ENCODE peak calls at places on chromosomes 3 and 15, in ten cellular contexts. One of them, this sample, is unnamed.

GRCh38 chr15:72354496-72354895 is 21.3 kb downstream of the HEXA start:
- DNase-seq in neural progenitor cell: no peak
- DNase-seq in pancreas: no peak
- DNase-seq in H1: no peak
- DNase-seq in spleen: no peak
- DNase-seq in GM06990: no peak
- DNase-seq in HCT116: no peak
- DNase-seq in body of pancreas: no peak
- DNase-seq in bronchial epithelial cell: no peak
- DNase-seq in Calu3: no peak
- DNase-seq in this sample: no peak

GRCh38 chr15:81825136-81825535 is 220.7 kb downstream of the MEX3B start:
- DNase-seq in spleen: no peak
- DNase-seq in bronchial epithelial cell: no peak
- DNase-seq in Calu3: no peak
- DNase-seq in HCT116: no peak
- DNase-seq in pancreas: no peak
- DNase-seq in H1: no peak
- DNase-seq in body of pancreas: no peak
- DNase-seq in neural progenitor cell: no peak
- DNase-seq in GM06990: no peak
- DNase-seq in this sample: no peak

GRCh38 chr3:46913644-46914043 is 36.1 kb downstream of the PTH1R start:
- DNase-seq in bronchial epithelial cell: peak; percentile 88
- DNase-seq in body of pancreas: peak; percentile 44
- DNase-seq in spleen: peak; percentile 55
- DNase-seq in Calu3: no peak
- DNase-seq in GM06990: no peak
- DNase-seq in neural progenitor cell: no peak
- DNase-seq in H1: no peak
- DNase-seq in pancreas: no peak
- DNase-seq in HCT116: no peak
- DNase-seq in this sample: no peak

GRCh38 chr3:187334904-187335303 is 33.3 kb upstream of the RTP4 start:
- DNase-seq in H1: no peak
- DNase-seq in pancreas: no peak
- DNase-seq in HCT116: no peak
- DNase-seq in GM06990: no peak
- DNase-seq in Calu3: no peak
- DNase-seq in body of pancreas: no peak
- DNase-seq in spleen: no peak
- DNase-seq in neural progenitor cell: no peak
- DNase-seq in bronchial epithelial cell: no peak
- DNase-seq in this sample: no peak

GRCh38 chr15:46409879-46410278 is 775.0 kb downstream of the SQOR start:
- DNase-seq in GM06990: no peak
- DNase-seq in pancreas: no peak
- DNase-seq in neural progenitor cell: no peak
- DNase-seq in H1: no peak
- DNase-seq in body of pancreas: no peak
- DNase-seq in spleen: no peak
- DNase-seq in Calu3: no peak
- DNase-seq in HCT116: no peak
- DNase-seq in bronchial epithelial cell: no peak
- DNase-seq in this sample: no peak

GRCh38 chr15:78340243-78341056 is at the start of gene CRABP1:
- DNase-seq in H1: no peak
- DNase-seq in pancreas: no peak
- DNase-seq in spleen: peak; percentile 45
- DNase-seq in GM06990: no peak
- DNase-seq in neural progenitor cell: peak; percentile 86
- DNase-seq in HCT116: no peak
- DNase-seq in Calu3: peak; percentile 43
- DNase-seq in body of pancreas: no peak
- DNase-seq in bronchial epithelial cell: no peak
- DNase-seq in this sample: no peak

GRCh38 chr3:117692416-117692995 is 982.9 kb downstream of the TUSC7 start:
- DNase-seq in H1: no peak
- DNase-seq in Calu3: no peak
- DNase-seq in spleen: no peak
- DNase-seq in body of pancreas: no peak
- DNase-seq in neural progenitor cell: no peak
- DNase-seq in bronchial epithelial cell: peak; percentile 72
- DNase-seq in GM06990: no peak
- DNase-seq in pancreas: no peak
- DNase-seq in HCT116: no peak
- DNase-seq in this sample: no peak

GRCh38 chr3:16536996-16537395 is 23.5 kb upstream of the RFTN1 start:
- DNase-seq in pancreas: no peak
- DNase-seq in spleen: no peak
- DNase-seq in Calu3: no peak
- DNase-seq in HCT116: no peak
- DNase-seq in H1: no peak
- DNase-seq in bronchial epithelial cell: no peak
- DNase-seq in GM06990: no peak
- DNase-seq in neural progenitor cell: no peak
- DNase-seq in body of pancreas: no peak
- DNase-seq in this sample: no peak

GRCh38 chr3:108130705-108131104 is 39.9 kb upstream of the CD47 start:
- DNase-seq in GM06990: no peak
- DNase-seq in HCT116: no peak
- DNase-seq in H1: no peak
- DNase-seq in Calu3: no peak
- DNase-seq in bronchial epithelial cell: peak; percentile 93
- DNase-seq in spleen: no peak
- DNase-seq in neural progenitor cell: no peak
- DNase-seq in body of pancreas: no peak
- DNase-seq in pancreas: no peak
- DNase-seq in this sample: no peak

GRCh38 chr15:23072633-23073032 is 33.3 kb upstream of the TUBGCP5 start:
- DNase-seq in spleen: no peak
- DNase-seq in pancreas: no peak
- DNase-seq in H1: no peak
- DNase-seq in body of pancreas: no peak
- DNase-seq in bronchial epithelial cell: no peak
- DNase-seq in HCT116: no peak
- DNase-seq in Calu3: no peak
- DNase-seq in neural progenitor cell: no peak
- DNase-seq in GM06990: no peak
- DNase-seq in this sample: no peak

GRCh38 chr15:88655780-88656488 is 17.1 kb downstream of the ISG20 start:
- DNase-seq in neural progenitor cell: no peak
- DNase-seq in bronchial epithelial cell: no peak
- DNase-seq in GM06990: no peak
- DNase-seq in body of pancreas: no peak
- DNase-seq in H1: no peak
- DNase-seq in spleen: peak; percentile 68
- DNase-seq in Calu3: no peak
- DNase-seq in HCT116: no peak
- DNase-seq in pancreas: no peak
- DNase-seq in this sample: no peak
- TF ChIP-seq CTCF in neural progenitor cell: no peak
- TF ChIP-seq CTCF in bronchial epithelial cell: no peak
- TF ChIP-seq CTCF in GM06990: no peak
- TF ChIP-seq CTCF in body of pancreas: no peak
- TF ChIP-seq CTCF in H1: no peak
- TF ChIP-seq CTCF in spleen: no peak
- TF ChIP-seq CTCF in Calu3: no peak
- TF ChIP-seq CTCF in HCT116: no peak
- TF ChIP-seq CTCF in pancreas: no peak
- TF ChIP-seq CTCF in this sample: no peak

GRCh38 chr3:97823081-97823480 is 1.3 kb downstream of the CRYBG3 start:
- DNase-seq in HCT116: no peak
- DNase-seq in Calu3: no peak
- DNase-seq in body of pancreas: no peak
- DNase-seq in H1: no peak
- DNase-seq in bronchial epithelial cell: no peak
- DNase-seq in neural progenitor cell: no peak
- DNase-seq in spleen: no peak
- DNase-seq in GM06990: no peak
- DNase-seq in pancreas: no peak
- DNase-seq in this sample: no peak

GRCh38 chr3:97820780-97821179 is 1.0 kb upstream of the CRYBG3 start:
- DNase-seq in Calu3: no peak
- DNase-seq in spleen: no peak
- DNase-seq in H1: no peak
- DNase-seq in GM06990: no peak
- DNase-seq in HCT116: no peak
- DNase-seq in bronchial epithelial cell: no peak
- DNase-seq in neural progenitor cell: no peak
- DNase-seq in body of pancreas: no peak
- DNase-seq in pancreas: no peak
- DNase-seq in this sample: no peak

GRCh38 chr3:97823503-97824004 is 1.7 kb downstream of the CRYBG3 start:
- DNase-seq in GM06990: no peak
- DNase-seq in neural progenitor cell: no peak
- DNase-seq in HCT116: no peak
- DNase-seq in Calu3: no peak
- DNase-seq in bronchial epithelial cell: no peak
- DNase-seq in pancreas: no peak
- DNase-seq in body of pancreas: peak; percentile 26
- DNase-seq in H1: no peak
- DNase-seq in spleen: no peak
- DNase-seq in this sample: no peak

GRCh38 chr3:97821413-97821809 is 400 bp upstream of the CRYBG3 start:
- DNase-seq in spleen: peak; percentile 90
- DNase-seq in Calu3: peak; percentile 46
- DNase-seq in body of pancreas: peak; percentile 62
- DNase-seq in H1: no peak
- DNase-seq in GM06990: no peak
- DNase-seq in pancreas: peak; percentile 51
- DNase-seq in bronchial epithelial cell: peak; percentile 46
- DNase-seq in neural progenitor cell: no peak
- DNase-seq in HCT116: no peak
- DNase-seq in this sample: no peak

GRCh38 chr3:97821810-97822775 is at the start of gene CRYBG3:
- DNase-seq in pancreas: peak; percentile 85
- DNase-seq in GM06990: peak; percentile 89
- DNase-seq in neural progenitor cell: peak; percentile 91
- DNase-seq in Calu3: peak; percentile 85
- DNase-seq in body of pancreas: peak; percentile 86
- DNase-seq in bronchial epithelial cell: peak; percentile 64
- DNase-seq in H1: no peak
- DNase-seq in spleen: peak; percentile 97
- DNase-seq in HCT116: peak; percentile 35
- DNase-seq in this sample: peak; percentile 24
- TF ChIP-seq CTCF in pancreas: no peak
- TF ChIP-seq CTCF in GM06990: peak; percentile 33
- TF ChIP-seq CTCF in neural progenitor cell: peak; percentile 52
- TF ChIP-seq CTCF in Calu3: peak; percentile 12
- TF ChIP-seq CTCF in body of pancreas: peak; percentile 26
- TF ChIP-seq CTCF in bronchial epithelial cell: peak; percentile 49
- TF ChIP-seq CTCF in H1: peak; percentile 19
- TF ChIP-seq CTCF in spleen: peak; percentile 21
- TF ChIP-seq CTCF in HCT116: peak; percentile 24
- TF ChIP-seq CTCF in this sample: no peak

GRCh38 chr3:148202386-148202785 is 495.3 kb upstream of the AGTR1 start:
- DNase-seq in HCT116: no peak
- DNase-seq in Calu3: no peak
- DNase-seq in H1: no peak
- DNase-seq in spleen: no peak
- DNase-seq in pancreas: no peak
- DNase-seq in neural progenitor cell: peak; percentile 45
- DNase-seq in bronchial epithelial cell: no peak
- DNase-seq in GM06990: no peak
- DNase-seq in body of pancreas: no peak
- DNase-seq in this sample: no peak
- TF ChIP-seq CTCF in HCT116: no peak
- TF ChIP-seq CTCF in Calu3: no peak
- TF ChIP-seq CTCF in H1: peak; percentile 64
- TF ChIP-seq CTCF in spleen: no peak
- TF ChIP-seq CTCF in pancreas: no peak
- TF ChIP-seq CTCF in neural progenitor cell: peak; percentile 66
- TF ChIP-seq CTCF in bronchial epithelial cell: no peak
- TF ChIP-seq CTCF in GM06990: peak; percentile 29
- TF ChIP-seq CTCF in body of pancreas: no peak
- TF ChIP-seq CTCF in this sample: peak; percentile 24

GRCh38 chr3:9947025-9947995 is 4.9 kb downstream of the PRRT3 start:
- DNase-seq in bronchial epithelial cell: peak; percentile 51
- DNase-seq in HCT116: peak; percentile 74
- DNase-seq in GM06990: no peak
- DNase-seq in spleen: peak; percentile 84
- DNase-seq in Calu3: peak; percentile 89
- DNase-seq in neural progenitor cell: peak; percentile 85
- DNase-seq in pancreas: peak; percentile 88
- DNase-seq in H1: no peak
- DNase-seq in body of pancreas: peak; percentile 88
- DNase-seq in this sample: peak; percentile 47
- TF ChIP-seq CTCF in bronchial epithelial cell: peak; percentile 84
- TF ChIP-seq CTCF in HCT116: peak; percentile 56
- TF ChIP-seq CTCF in GM06990: no peak
- TF ChIP-seq CTCF in spleen: peak; percentile 34
- TF ChIP-seq CTCF in Calu3: peak; percentile 22
- TF ChIP-seq CTCF in neural progenitor cell: peak; percentile 55
- TF ChIP-seq CTCF in pancreas: peak; percentile 45
- TF ChIP-seq CTCF in H1: peak; percentile 75
- TF ChIP-seq CTCF in body of pancreas: peak; percentile 78
- TF ChIP-seq CTCF in this sample: peak; percentile 52

DNA sequence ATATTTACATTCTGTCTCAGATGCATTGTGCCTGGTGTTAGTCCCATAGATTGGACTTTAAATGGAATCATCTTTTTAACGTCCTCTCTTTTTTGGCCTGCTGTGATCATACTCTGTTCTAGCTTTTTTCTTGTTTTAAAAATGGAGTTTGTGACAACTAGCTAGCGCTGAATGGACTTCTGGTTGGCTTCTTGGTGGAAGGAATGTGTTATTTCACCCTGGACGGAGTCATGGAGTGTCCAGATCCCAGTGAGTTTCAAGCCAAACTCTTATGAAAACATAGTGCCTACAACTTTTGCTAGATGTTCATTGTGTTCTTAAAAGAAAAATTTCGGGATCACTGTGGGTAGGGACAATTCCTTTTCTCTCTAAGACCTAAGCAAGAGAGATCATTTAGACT is 192.6 kb downstream of the TCF12 start:
- DNase-seq in Calu3: no peak
- DNase-seq in GM06990: no peak
- DNase-seq in H1: no peak
- DNase-seq in bronchial epithelial cell: no peak
- DNase-seq in spleen: no peak
- DNase-seq in body of pancreas: no peak
- DNase-seq in pancreas: no peak
- DNase-seq in neural progenitor cell: peak; percentile 19
- DNase-seq in HCT116: no peak
- DNase-seq in this sample: no peak
- TF ChIP-seq CTCF in Calu3: no peak
- TF ChIP-seq CTCF in GM06990: no peak
- TF ChIP-seq CTCF in H1: no peak
- TF ChIP-seq CTCF in bronchial epithelial cell: no peak
- TF ChIP-seq CTCF in spleen: no peak
- TF ChIP-seq CTCF in body of pancreas: no peak
- TF ChIP-seq CTCF in pancreas: no peak
- TF ChIP-seq CTCF in neural progenitor cell: peak; percentile 31
- TF ChIP-seq CTCF in HCT116: peak; percentile 40
- TF ChIP-seq CTCF in this sample: no peak

DNA sequence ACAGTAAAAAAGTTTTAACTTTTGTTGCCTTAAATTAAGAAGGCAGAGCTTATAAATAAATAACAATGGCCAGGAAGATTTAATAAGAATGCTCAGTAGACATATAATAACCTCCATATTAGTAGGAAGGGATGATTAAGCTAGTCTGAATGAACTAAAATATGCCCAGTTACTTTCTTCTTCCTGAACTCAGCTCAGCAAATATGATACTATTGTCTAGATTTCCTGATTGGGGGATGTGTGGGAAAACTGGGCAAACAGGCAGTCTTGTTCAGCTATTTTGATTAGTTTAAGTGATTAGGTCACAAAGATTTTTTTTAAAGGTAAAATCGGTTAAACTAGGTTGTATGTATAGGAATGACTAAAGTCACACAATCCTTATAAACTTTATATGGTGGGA is 167.2 kb upstream of the SLC2A2 start:
- DNase-seq in Calu3: no peak
- DNase-seq in H1: no peak
- DNase-seq in bronchial epithelial cell: peak; percentile 50
- DNase-seq in body of pancreas: no peak
- DNase-seq in GM06990: no peak
- DNase-seq in spleen: no peak
- DNase-seq in HCT116: no peak
- DNase-seq in neural progenitor cell: no peak
- DNase-seq in pancreas: no peak
- DNase-seq in this sample: no peak
- TF ChIP-seq CTCF in Calu3: no peak
- TF ChIP-seq CTCF in H1: no peak
- TF ChIP-seq CTCF in bronchial epithelial cell: no peak
- TF ChIP-seq CTCF in body of pancreas: no peak
- TF ChIP-seq CTCF in GM06990: no peak
- TF ChIP-seq CTCF in spleen: no peak
- TF ChIP-seq CTCF in HCT116: no peak
- TF ChIP-seq CTCF in neural progenitor cell: no peak
- TF ChIP-seq CTCF in pancreas: no peak
- TF ChIP-seq CTCF in this sample: no peak